ENCODE peak calls at places on chromosomes 4 and X, in ten cellular contexts. One of them, this sample, is unnamed.

GRCh38 chr4:138639018-138639876 is 376.3 kb upstream of the NOCT start:
- DNase-seq in anterior cingulate cortex: no peak
- DNase-seq in NAMALWA: no peak
- DNase-seq in HFF-Myc: peak
- DNase-seq in ELR: peak
- DNase-seq in T47D: no peak
- DNase-seq in NCI-H2171: no peak
- DNase-seq in astrocyte of the cerebellum: no peak
- DNase-seq in ecto neural progenitor cell: no peak
- DNase-seq in naive thymus-derived CD4-positive, alpha-beta T cell: no peak
- DNase-seq in this sample: no peak

GRCh38 chrX:44974462-44974861 is 101.5 kb downstream of the KDM6A start:
- DNase-seq in NCI-H2171: no peak
- DNase-seq in anterior cingulate cortex: no peak
- DNase-seq in naive thymus-derived CD4-positive, alpha-beta T cell: no peak
- DNase-seq in T47D: no peak
- DNase-seq in astrocyte of the cerebellum: no peak
- DNase-seq in HFF-Myc: no peak
- DNase-seq in NAMALWA: no peak
- DNase-seq in ecto neural progenitor cell: no peak
- DNase-seq in ELR: peak
- DNase-seq in this sample: no peak

GRCh38 chr4:57324673-57325307 is 214.6 kb upstream of the IGFBP7 start:
- DNase-seq in ecto neural progenitor cell: no peak
- DNase-seq in naive thymus-derived CD4-positive, alpha-beta T cell: no peak
- DNase-seq in T47D: no peak
- DNase-seq in NAMALWA: no peak
- DNase-seq in anterior cingulate cortex: no peak
- DNase-seq in HFF-Myc: no peak
- DNase-seq in ELR: no peak
- DNase-seq in NCI-H2171: no peak
- DNase-seq in astrocyte of the cerebellum: no peak
- DNase-seq in this sample: no peak

GRCh38 chrX:85109235-85109634 is 105.6 kb downstream of the APOOL start:
- DNase-seq in naive thymus-derived CD4-positive, alpha-beta T cell: no peak
- DNase-seq in T47D: peak
- DNase-seq in ELR: peak
- DNase-seq in ecto neural progenitor cell: no peak
- DNase-seq in HFF-Myc: no peak
- DNase-seq in astrocyte of the cerebellum: no peak
- DNase-seq in NAMALWA: peak
- DNase-seq in NCI-H2171: no peak
- DNase-seq in anterior cingulate cortex: no peak
- DNase-seq in this sample: no peak

GRCh38 chrX:53087378-53087777 is 5.2 kb downstream of the TSPYL2 start:
- DNase-seq in ecto neural progenitor cell: no peak
- DNase-seq in HFF-Myc: no peak
- DNase-seq in ELR: no peak
- DNase-seq in naive thymus-derived CD4-positive, alpha-beta T cell: no peak
- DNase-seq in NAMALWA: no peak
- DNase-seq in NCI-H2171: no peak
- DNase-seq in astrocyte of the cerebellum: no peak
- DNase-seq in anterior cingulate cortex: no peak
- DNase-seq in T47D: no peak
- DNase-seq in this sample: no peak

GRCh38 chr4:76857010-76857409 is 40.9 kb downstream of the SOWAHB start:
- DNase-seq in T47D: no peak
- DNase-seq in ecto neural progenitor cell: no peak
- DNase-seq in NAMALWA: no peak
- DNase-seq in naive thymus-derived CD4-positive, alpha-beta T cell: no peak
- DNase-seq in HFF-Myc: no peak
- DNase-seq in ELR: no peak
- DNase-seq in NCI-H2171: no peak
- DNase-seq in anterior cingulate cortex: no peak
- DNase-seq in astrocyte of the cerebellum: no peak
- DNase-seq in this sample: no peak

GRCh38 chrX:39953879-39954278 is 143.9 kb downstream of the BCOR start:
- DNase-seq in ecto neural progenitor cell: no peak
- DNase-seq in anterior cingulate cortex: no peak
- DNase-seq in naive thymus-derived CD4-positive, alpha-beta T cell: no peak
- DNase-seq in astrocyte of the cerebellum: peak
- DNase-seq in NAMALWA: no peak
- DNase-seq in ELR: peak
- DNase-seq in NCI-H2171: no peak
- DNase-seq in HFF-Myc: no peak
- DNase-seq in T47D: peak
- DNase-seq in this sample: no peak

GRCh38 chrX:41118156-41118555 is 32.9 kb downstream of the USP9X start:
- DNase-seq in T47D: no peak
- DNase-seq in ELR: no peak
- DNase-seq in astrocyte of the cerebellum: no peak
- DNase-seq in ecto neural progenitor cell: no peak
- DNase-seq in NCI-H2171: no peak
- DNase-seq in anterior cingulate cortex: no peak
- DNase-seq in NAMALWA: no peak
- DNase-seq in HFF-Myc: no peak
- DNase-seq in naive thymus-derived CD4-positive, alpha-beta T cell: no peak
- DNase-seq in this sample: no peak

GRCh38 chrX:139600105-139600504 is 69.6 kb downstream of the F9 start:
- DNase-seq in anterior cingulate cortex: no peak
- DNase-seq in NAMALWA: no peak
- DNase-seq in ELR: no peak
- DNase-seq in naive thymus-derived CD4-positive, alpha-beta T cell: no peak
- DNase-seq in HFF-Myc: no peak
- DNase-seq in T47D: no peak
- DNase-seq in NCI-H2171: no peak
- DNase-seq in ecto neural progenitor cell: no peak
- DNase-seq in astrocyte of the cerebellum: no peak
- DNase-seq in this sample: no peak

GRCh38 chr4:11470709-11471441 is 42.2 kb upstream of the HS3ST1 start:
- DNase-seq in ecto neural progenitor cell: no peak
- DNase-seq in T47D: no peak
- DNase-seq in NCI-H2171: no peak
- DNase-seq in NAMALWA: no peak
- DNase-seq in anterior cingulate cortex: no peak
- DNase-seq in ELR: no peak
- DNase-seq in HFF-Myc: no peak
- DNase-seq in naive thymus-derived CD4-positive, alpha-beta T cell: no peak
- DNase-seq in astrocyte of the cerebellum: no peak
- DNase-seq in this sample: no peak

GRCh38 chrX:16552546-16552945 is 97.4 kb upstream of the S100G start:
- DNase-seq in HFF-Myc: no peak
- DNase-seq in ELR: peak
- DNase-seq in ecto neural progenitor cell: no peak
- DNase-seq in NCI-H2171: no peak
- DNase-seq in anterior cingulate cortex: no peak
- DNase-seq in astrocyte of the cerebellum: no peak
- DNase-seq in T47D: no peak
- DNase-seq in naive thymus-derived CD4-positive, alpha-beta T cell: no peak
- DNase-seq in NAMALWA: no peak
- DNase-seq in this sample: peak

GRCh38 chr4:113872426-113873260 is 106.8 kb downstream of the ARSJ start:
- DNase-seq in NAMALWA: no peak
- DNase-seq in NCI-H2171: no peak
- DNase-seq in ecto neural progenitor cell: no peak
- DNase-seq in ELR: peak
- DNase-seq in HFF-Myc: no peak
- DNase-seq in astrocyte of the cerebellum: no peak
- DNase-seq in T47D: no peak
- DNase-seq in anterior cingulate cortex: no peak
- DNase-seq in naive thymus-derived CD4-positive, alpha-beta T cell: no peak
- DNase-seq in this sample: no peak

GRCh38 chrX:95903490-95903889 is 781.2 kb upstream of the DIAPH2 start:
- DNase-seq in ELR: no peak
- DNase-seq in NCI-H2171: no peak
- DNase-seq in NAMALWA: no peak
- DNase-seq in ecto neural progenitor cell: peak
- DNase-seq in HFF-Myc: no peak
- DNase-seq in naive thymus-derived CD4-positive, alpha-beta T cell: no peak
- DNase-seq in astrocyte of the cerebellum: no peak
- DNase-seq in T47D: no peak
- DNase-seq in anterior cingulate cortex: no peak
- DNase-seq in this sample: no peak

GRCh38 chrX:154457491-154458115 is 478 bp upstream of the PLXNA3 start:
- DNase-seq in astrocyte of the cerebellum: no peak
- DNase-seq in T47D: peak
- DNase-seq in NCI-H2171: peak
- DNase-seq in NAMALWA: peak
- DNase-seq in ecto neural progenitor cell: no peak
- DNase-seq in ELR: peak
- DNase-seq in HFF-Myc: no peak
- DNase-seq in naive thymus-derived CD4-positive, alpha-beta T cell: peak
- DNase-seq in anterior cingulate cortex: no peak
- DNase-seq in this sample: no peak

GRCh38 chr4:139223682-139224317 is 46.8 kb upstream of the ELF2 start:
- DNase-seq in naive thymus-derived CD4-positive, alpha-beta T cell: no peak
- DNase-seq in NCI-H2171: no peak
- DNase-seq in ecto neural progenitor cell: no peak
- DNase-seq in HFF-Myc: no peak
- DNase-seq in T47D: no peak
- DNase-seq in anterior cingulate cortex: no peak
- DNase-seq in astrocyte of the cerebellum: peak
- DNase-seq in NAMALWA: no peak
- DNase-seq in ELR: peak
- DNase-seq in this sample: no peak

GRCh38 chr4:122978109-122978508 is 55.7 kb upstream of the NUDT6 start:
- DNase-seq in ecto neural progenitor cell: no peak
- DNase-seq in ELR: no peak
- DNase-seq in naive thymus-derived CD4-positive, alpha-beta T cell: no peak
- DNase-seq in T47D: no peak
- DNase-seq in NAMALWA: no peak
- DNase-seq in astrocyte of the cerebellum: no peak
- DNase-seq in NCI-H2171: no peak
- DNase-seq in HFF-Myc: no peak
- DNase-seq in anterior cingulate cortex: no peak
- DNase-seq in this sample: no peak

GRCh38 chr4:138217567-138217966 is 24.6 kb downstream of the SLC7A11 start:
- DNase-seq in ecto neural progenitor cell: peak
- DNase-seq in anterior cingulate cortex: peak
- DNase-seq in T47D: no peak
- DNase-seq in HFF-Myc: no peak
- DNase-seq in NAMALWA: no peak
- DNase-seq in astrocyte of the cerebellum: no peak
- DNase-seq in naive thymus-derived CD4-positive, alpha-beta T cell: no peak
- DNase-seq in NCI-H2171: no peak
- DNase-seq in ELR: no peak
- DNase-seq in this sample: no peak

GRCh38 chrX:17377047-17377692 is 2.2 kb downstream of the NHS start:
- DNase-seq in NCI-H2171: peak
- DNase-seq in NAMALWA: no peak
- DNase-seq in HFF-Myc: no peak
- DNase-seq in astrocyte of the cerebellum: no peak
- DNase-seq in anterior cingulate cortex: no peak
- DNase-seq in T47D: no peak
- DNase-seq in ELR: peak
- DNase-seq in naive thymus-derived CD4-positive, alpha-beta T cell: no peak
- DNase-seq in ecto neural progenitor cell: peak
- DNase-seq in this sample: no peak